ENCODE peak calls at places on chromosomes 5 and 9, in eight cellular contexts. S is naive thymus-derived CD4-positive, alpha-beta T cell; H is tibial nerve; N is heart left ventricle; C is CD8-positive, alpha-beta T cell; B is CD4-positive, alpha-beta memory T cell; X is tibial artery; I is kidney. P is an unnamed sample.

GRCh38 chr9:99595796-99596195 is 225.9 kb upstream of the NR4A3 start:
- DNase-seq in S (no peak), H (no peak), N (no peak), C (no peak), B (no peak), X (no peak), I (no peak), P (no peak)

GRCh38 chr9:111728143-111728542 is 66.6 kb downstream of the SHOC1 start:
- DNase-seq in S (no peak), H (no peak), N (no peak), C (no peak), B (no peak), X (no peak), I (no peak), P (no peak)

GRCh38 chr9:131468031-131468430 is 34.7 kb upstream of the POMT1 start:
- DNase-seq in S (no peak), H (no peak), N (no peak), C (no peak), B (no peak), X (no peak), I (no peak), P (no peak)

GRCh38 chr5:15574806-15575205 is 74.8 kb downstream of the FBXL7 start:
- DNase-seq in S (no peak), H (no peak), N (no peak), C (no peak), B (no peak), X (no peak), I (no peak), P (no peak)

GRCh38 chr5:73482383-73483193 is 15.7 kb upstream of the BTF3 start:
- DNase-seq in S (no peak), H (no peak), N (no peak), C (no peak), B (no peak), X (no peak), I (no peak), P (no peak)

GRCh38 chr5:37871023-37871815 is 31.4 kb upstream of the GDNF start:
- DNase-seq in S (no peak), H (no peak), N (no peak), C (no peak), B (no peak), X (no peak), I (no peak), P (no peak)

GRCh38 chr5:179887095-179887494 is 20.6 kb downstream of the TBC1D9B start:
- DNase-seq in S (no peak), H (no peak), N (peak), C (no peak), B (no peak), X (no peak), I (peak), P (no peak)

GRCh38 chr5:88778736-88779135 is 104.2 kb downstream of the MEF2C start:
- DNase-seq in S (no peak), H (no peak), N (no peak), C (no peak), B (no peak), X (peak), I (no peak), P (no peak)

GRCh38 chr9:20551835-20552234 is 70.5 kb downstream of the MLLT3 start:
- DNase-seq in S (peak), H (no peak), N (no peak), C (no peak), B (no peak), X (no peak), I (no peak), P (no peak)

GRCh38 chr9:131046581-131047202 is 37.7 kb downstream of the LAMC3 start:
- DNase-seq in S (peak), H (peak), N (peak), C (peak), B (peak), X (peak), I (peak), P (peak)

GRCh38 chr5:5531371-5531770 is 108.9 kb downstream of the ICE1 start:
- DNase-seq in S (no peak), H (no peak), N (no peak), C (no peak), B (no peak), X (no peak), I (no peak), P (no peak)

GRCh38 chr9:31674264-31674663 is 710.2 kb upstream of the ACO1 start:
- DNase-seq in S (no peak), H (no peak), N (no peak), C (no peak), B (no peak), X (no peak), I (no peak), P (no peak)

GRCh38 chr5:123545506-123545905 is 33.5 kb downstream of the CSNK1G3 start:
- DNase-seq in S (no peak), H (no peak), N (no peak), C (no peak), B (peak), X (no peak), I (no peak), P (no peak)

GRCh38 chr5:54383225-54383624 is 72.3 kb upstream of the HSPB3 start:
- DNase-seq in S (no peak), H (no peak), N (no peak), C (no peak), B (no peak), X (no peak), I (no peak), P (no peak)

GRCh38 chr5:109200221-109200620 is 209.6 kb downstream of the PJA2 start:
- DNase-seq in S (no peak), H (no peak), N (no peak), C (no peak), B (no peak), X (no peak), I (peak), P (no peak)

GRCh38 chr5:77842247-77842646 is 66.1 kb upstream of the TBCA start:
- DNase-seq in S (no peak), H (no peak), N (no peak), C (no peak), B (no peak), X (no peak), I (no peak), P (no peak)

GRCh38 chr5:60066502-60066901 is 173.0 kb upstream of the PDE4D start:
- DNase-seq in S (no peak), H (no peak), N (no peak), C (no peak), B (no peak), X (no peak), I (no peak), P (no peak)

GRCh38 chr5:174172104-174172965 is 126.8 kb downstream of the NSG2 start:
- DNase-seq in S (no peak), H (no peak), N (no peak), C (no peak), B (no peak), X (no peak), I (no peak), P (no peak)

GRCh38 chr5:99130081-99130480 is 201.3 kb upstream of the CHD1 start:
- DNase-seq in S (no peak), H (no peak), N (no peak), C (no peak), B (no peak), X (no peak), I (no peak), P (no peak)

GRCh38 chr9:30711591-30711990 is 1672.9 kb upstream of the ACO1 start:
- DNase-seq in S (no peak), H (no peak), N (no peak), C (no peak), B (no peak), X (no peak), I (no peak), P (no peak)

GRCh38 chr5:179167871-179168451 is 107.8 kb downstream of the ZNF354C start:
- DNase-seq in S (no peak), H (no peak), N (peak), C (no peak), B (no peak), X (no peak), I (peak), P (no peak)

GRCh38 chr5:150215978-150216944 is 26.4 kb downstream of the SLC6A7 start:
- DNase-seq in S (no peak), H (no peak), N (no peak), C (no peak), B (no peak), X (no peak), I (no peak), P (no peak)

GRCh38 chr9:134536931-134537330 is 104.7 kb upstream of the COL5A1 start:
- DNase-seq in S (no peak), H (no peak), N (peak), C (no peak), B (no peak), X (no peak), I (peak), P (no peak)

GRCh38 chr9:133137451-133138231 is 16.6 kb upstream of the RALGDS start:
- DNase-seq in S (no peak), H (no peak), N (no peak), C (no peak), B (no peak), X (no peak), I (peak), P (no peak)

GRCh38 chr5:90119531-90119940 is 290.0 kb downstream of the CETN3 start:
- DNase-seq in S (no peak), H (no peak), N (no peak), C (no peak), B (no peak), X (no peak), I (no peak), P (no peak)

GRCh38 chr9:98503867-98504800 is 204.6 kb downstream of the GABBR2 start:
- DNase-seq in S (no peak), H (no peak), N (no peak), C (no peak), B (no peak), X (no peak), I (no peak), P (no peak)

GRCh38 chr9:98500337-98500919 is 208.3 kb downstream of the GABBR2 start:
- DNase-seq in S (no peak), H (no peak), N (no peak), C (no peak), B (no peak), X (no peak), I (no peak), P (no peak)

GRCh38 chr9:98502976-98503325 is 205.8 kb downstream of the GABBR2 start:
- DNase-seq in S (no peak), H (no peak), N (no peak), C (no peak), B (no peak), X (no peak), I (no peak), P (no peak)

GRCh38 chr9:98501776-98502175 is 207.0 kb downstream of the GABBR2 start:
- DNase-seq in S (no peak), H (no peak), N (no peak), C (no peak), B (no peak), X (no peak), I (no peak), P (no peak)

GRCh38 chr9:98502311-98502975 is 206.3 kb downstream of the GABBR2 start:
- DNase-seq in S (no peak), H (no peak), N (no peak), C (no peak), B (no peak), X (no peak), I (no peak), P (no peak)
- H3K27ac ChIP-seq in S (no peak), H (no peak), N (peak), C (no peak), B (no peak), X (no peak), I (no peak), P (no peak)

GRCh38 chr9:89352874-89353649 is 34.8 kb downstream of the SECISBP2 start:
- DNase-seq in S (no peak), H (no peak), N (no peak), C (no peak), B (no peak), X (no peak), I (no peak), P (no peak)
- H3K27ac ChIP-seq in S (no peak), H (no peak), N (no peak), C (no peak), B (peak), X (no peak), I (no peak), P (no peak)

GRCh38 chr5:139605887-139606286 is 42.3 kb upstream of the CXXC5 start:
- DNase-seq in S (no peak), H (no peak), N (no peak), C (no peak), B (no peak), X (no peak), I (no peak), P (no peak)
- H3K27ac ChIP-seq in S (no peak), H (no peak), N (no peak), C (no peak), B (no peak), X (no peak), I (no peak), P (no peak)

GRCh38 chr9:75910716-75911115 is 20.2 kb downstream of the PCSK5 start:
- DNase-seq in S (no peak), H (no peak), N (no peak), C (no peak), B (no peak), X (no peak), I (no peak), P (no peak)
- H3K27ac ChIP-seq in S (no peak), H (no peak), N (no peak), C (no peak), B (no peak), X (no peak), I (no peak), P (no peak)

DNA sequence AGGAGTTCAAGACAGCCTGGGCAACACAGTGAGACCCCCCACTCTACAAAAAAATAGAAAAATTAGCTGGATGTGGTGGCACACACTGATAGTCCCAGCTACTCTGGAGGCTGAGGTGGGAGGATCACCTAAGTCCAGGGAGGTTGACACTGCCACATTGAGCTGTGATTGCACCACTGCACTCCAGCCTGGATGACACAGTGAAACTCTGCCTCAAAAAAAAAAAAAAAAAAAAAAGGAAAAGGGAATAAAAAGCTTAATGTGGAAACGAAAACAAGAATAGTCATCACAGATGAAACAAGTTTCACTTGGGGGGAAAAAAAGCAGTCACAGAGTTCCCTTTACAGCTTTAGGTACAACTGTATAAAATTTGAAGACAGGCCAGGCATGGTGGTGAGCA is 84.2 kb downstream of the FNBP1 start:
- DNase-seq in S (no peak), H (no peak), N (no peak), C (no peak), B (no peak), X (no peak), I (no peak), P (no peak)
- H3K27ac ChIP-seq in S (peak), H (no peak), N (no peak), C (no peak), B (no peak), X (no peak), I (no peak), P (no peak)

DNA sequence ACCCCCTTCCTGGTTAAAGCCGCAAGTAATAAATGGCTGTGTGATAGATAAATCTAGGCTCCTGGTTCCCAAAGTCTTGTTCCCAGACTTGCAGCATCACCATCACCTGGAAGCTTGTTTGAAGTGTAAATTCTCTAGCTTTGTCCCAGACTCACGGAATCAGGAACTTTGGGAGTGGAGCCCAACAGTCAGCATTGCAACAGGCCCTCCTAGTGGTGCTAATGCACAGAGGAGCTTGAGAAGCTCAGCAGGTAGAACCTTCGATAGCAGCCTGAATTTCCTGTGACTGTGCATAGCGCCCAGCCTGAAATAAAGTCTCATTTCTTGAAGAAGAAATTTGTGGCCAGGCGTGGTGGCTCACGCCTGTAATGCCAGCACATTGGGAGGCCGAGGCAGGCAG is 30.3 kb upstream of the MELK start:
- DNase-seq in S (no peak), H (no peak), N (no peak), C (no peak), B (no peak), X (no peak), I (no peak), P (no peak)
- H3K27ac ChIP-seq in S (no peak), H (no peak), N (no peak), C (no peak), B (no peak), X (no peak), I (no peak), P (no peak)

DNA sequence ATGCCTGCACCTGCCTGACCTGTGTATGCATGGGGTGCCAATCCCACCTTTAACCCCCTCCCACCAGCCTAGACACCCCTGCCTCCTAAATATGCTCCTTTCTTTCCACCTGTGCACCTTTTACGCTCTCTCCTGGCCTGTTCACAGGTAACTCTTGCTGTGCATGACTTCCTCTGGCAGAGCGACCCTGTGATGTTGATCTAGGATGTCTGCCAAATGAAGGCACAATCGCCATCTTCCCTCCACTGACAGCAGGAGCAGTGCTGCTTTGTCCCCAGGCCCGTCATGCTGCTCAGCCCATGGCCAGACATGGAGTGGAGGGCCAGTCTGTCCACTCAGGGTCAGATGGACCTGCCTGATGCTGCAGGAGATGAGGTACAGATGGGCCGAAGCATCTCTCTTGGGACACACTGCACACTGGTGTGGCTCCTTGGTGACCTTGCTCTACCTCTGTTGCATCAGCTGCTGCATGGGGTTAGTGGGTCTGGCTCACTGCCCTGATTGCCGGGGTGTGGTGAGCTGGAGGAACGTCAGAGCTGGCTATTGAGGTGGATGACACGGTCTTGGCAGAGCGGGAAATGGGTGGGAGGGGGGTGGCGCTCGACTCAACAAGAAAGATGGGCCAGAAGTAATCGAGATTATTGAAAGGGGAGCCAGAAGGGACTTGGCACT is 101.6 kb upstream of the PITX1 start:
- DNase-seq in S (no peak), H (peak), N (no peak), C (no peak), B (no peak), X (peak), I (peak), P (no peak)
- H3K27ac ChIP-seq in S (no peak), H (no peak), N (no peak), C (no peak), B (no peak), X (no peak), I (no peak), P (no peak)

GRCh38 chr5:14406554-14406849 is 175.1 kb upstream of the OTULINL start:
- DNase-seq in S (no peak), H (no peak), N (no peak), C (no peak), B (no peak), X (no peak), I (no peak), P (no peak)

GRCh38 chr5:14407051-14407450 is 174.5 kb upstream of the OTULINL start:
- DNase-seq in S (no peak), H (no peak), N (no peak), C (no peak), B (no peak), X (no peak), I (no peak), P (no peak)

GRCh38 chr5:14405267-14405666 is 176.3 kb upstream of the OTULINL start:
- DNase-seq in S (no peak), H (no peak), N (no peak), C (no peak), B (no peak), X (no peak), I (no peak), P (no peak)

GRCh38 chr5:14405706-14406553 is 175.7 kb upstream of the OTULINL start:
- DNase-seq in S (no peak), H (no peak), N (no peak), C (no peak), B (no peak), X (no peak), I (no peak), P (no peak)

DNA sequence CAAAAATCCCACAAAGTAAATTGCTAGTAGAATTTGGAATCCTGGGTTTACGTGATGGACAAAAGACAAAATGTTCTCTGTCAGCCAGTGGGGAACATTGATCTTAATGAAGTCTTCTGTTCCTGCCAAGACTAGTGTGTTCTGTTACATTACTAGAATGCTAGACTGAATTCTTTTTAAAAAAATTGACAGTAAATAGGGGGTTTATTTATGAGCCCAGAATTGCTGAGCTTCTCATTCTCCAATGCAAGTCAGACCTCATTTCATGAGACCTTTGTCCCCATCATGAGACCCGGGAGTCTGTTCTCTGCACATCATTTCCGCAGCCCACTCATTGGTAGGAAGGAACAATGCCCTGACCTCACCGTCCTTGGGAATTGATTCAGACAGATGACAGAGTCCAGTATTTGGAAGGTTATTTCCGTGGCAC is 173.8 kb upstream of the OTULINL start:
- DNase-seq in S (no peak), H (no peak), N (no peak), C (no peak), B (no peak), X (no peak), I (no peak), P (no peak)
- H3K27ac ChIP-seq in S (no peak), H (peak), N (peak), C (no peak), B (no peak), X (no peak), I (peak), P (no peak)

DNA sequence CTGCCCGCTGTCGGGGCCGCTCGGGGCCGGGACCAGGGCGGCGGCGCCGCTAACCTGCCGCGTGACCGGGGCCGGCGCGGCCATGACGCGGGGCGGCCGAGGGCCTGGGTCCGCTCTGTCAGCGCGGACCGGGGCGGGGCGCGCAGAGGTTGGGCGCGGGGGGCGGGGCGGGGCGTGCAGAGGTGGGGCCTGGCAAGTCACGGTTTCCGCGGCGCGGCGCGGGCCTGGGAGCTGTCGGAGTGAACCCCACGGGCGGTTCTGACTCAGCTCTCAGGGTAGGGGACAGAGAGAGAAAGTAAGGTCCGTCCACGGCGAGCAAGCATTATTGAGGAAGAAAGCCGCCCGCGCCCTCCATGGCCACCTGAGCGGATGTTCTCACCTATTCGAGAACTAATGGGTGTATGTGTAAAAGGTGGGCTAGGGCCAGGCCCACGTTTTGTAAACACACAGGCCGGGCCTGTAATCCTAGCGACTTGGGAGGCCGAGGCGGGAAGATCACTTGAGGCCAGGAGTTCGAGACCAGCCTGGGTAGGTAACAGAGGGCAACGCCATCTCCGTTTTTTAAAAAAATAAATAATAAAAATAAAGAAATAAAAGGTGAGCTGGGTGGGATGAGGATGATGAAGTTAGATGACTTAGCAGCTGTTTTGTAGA is at the start of gene PRXL2C:
- DNase-seq in S (peak), H (peak), N (peak), C (peak), B (peak), X (peak), I (peak), P (peak)
- H3K27ac ChIP-seq in S (peak), H (peak), N (peak), C (peak), B (peak), X (peak), I (peak), P (no peak)